ENCODE peak calls at places on chromosome 9, in eight cellular contexts. F is RWPE1, Z is posterior vena cava, J is NCI-H460, V is AG09309, R is PC-3, Y is neuronal stem cell, M is Ammon's horn. O is an unnamed sample.

GRCh38 chr9:129483467-129484324 is 137.2 kb downstream of the C9orf50 start:
- DNase-seq in M (peak), J (peak), Z (peak), R (peak), F (peak), V (peak), Y (no peak), O (no peak)

GRCh38 chr9:126809068-126809467 is 4.2 kb downstream of the ZBTB43 start:
- DNase-seq in F (peak), M (no peak), R (peak), Z (no peak), V (no peak), Y (no peak), J (peak), O (no peak)

GRCh38 chr9:128142596-128142995 is 6.7 kb upstream of the LCN2 start:
- DNase-seq in F (no peak), J (no peak), M (no peak), Y (no peak), R (no peak), V (no peak), Z (no peak), O (no peak)

GRCh38 chr9:133060417-133060841 is 1.4 kb upstream of the CEL start:
- DNase-seq in M (no peak), F (no peak), J (no peak), R (no peak), V (no peak), Z (no peak), Y (no peak), O (no peak)

GRCh38 chr9:121353246-121353975 is 16.6 kb downstream of the STOM start:
- DNase-seq in R (no peak), M (peak), V (no peak), Z (no peak), J (no peak), Y (no peak), F (no peak), O (no peak)

GRCh38 chr9:33124046-33124445 is 43.1 kb downstream of the B4GALT1 start:
- DNase-seq in Z (peak), J (no peak), F (no peak), Y (no peak), V (no peak), M (no peak), R (no peak), O (no peak)

GRCh38 chr9:112360047-112360804 is 19.7 kb upstream of the HSDL2 start:
- DNase-seq in R (peak), V (peak), F (no peak), Y (no peak), M (no peak), J (no peak), Z (no peak), O (no peak)

GRCh38 chr9:21031091-21031817 is at the start of gene HACD4:
- DNase-seq in Z (peak), J (no peak), R (no peak), F (peak), V (no peak), Y (peak), M (peak), O (peak)

GRCh38 chr9:14748373-14748772 is 25.8 kb upstream of the CER1 start:
- DNase-seq in Z (no peak), R (no peak), J (no peak), V (no peak), M (no peak), Y (no peak), F (no peak), O (no peak)

GRCh38 chr9:19409406-19410194 is 791 bp downstream of the ACER2 start:
- DNase-seq in Z (no peak), F (peak), J (no peak), V (no peak), R (peak), M (peak), Y (no peak), O (no peak)

GRCh38 chr9:115888131-115888530 is 265.5 kb upstream of the PAPPA start:
- DNase-seq in Y (no peak), F (no peak), R (peak), J (no peak), V (no peak), M (no peak), Z (no peak), O (no peak)

GRCh38 chr9:93276973-93277372 is 93.0 kb downstream of the WNK2 start:
- DNase-seq in J (no peak), F (no peak), M (no peak), V (no peak), Y (no peak), R (peak), Z (no peak), O (no peak)

GRCh38 chr9:135990468-135991429 is 29.6 kb upstream of the UBAC1 start:
- DNase-seq in Z (no peak), Y (peak), R (peak), M (peak), V (no peak), F (peak), J (peak), O (peak)

GRCh38 chr9:13810510-13810909 is 503.4 kb downstream of the NFIB start:
- DNase-seq in V (no peak), R (no peak), F (no peak), J (no peak), M (no peak), Z (no peak), Y (no peak), O (no peak)

GRCh38 chr9:5072871-5073270 is 87.8 kb downstream of the JAK2 start:
- DNase-seq in Z (no peak), F (no peak), J (no peak), Y (no peak), M (no peak), V (no peak), R (no peak), O (no peak)